ENCODE peak calls at places on chromosome 19, in six cellular contexts. T, G, Y, R, B and A are unnamed samples.

GRCh38 chr19:1074512-1075283 is 7.7 kb downstream of the ARHGAP45 start:
- DNase-seq in G (peak), B (no peak), T (no peak), Y (peak), R (peak), A (peak)

GRCh38 chr19:42189133-42189532 is 28.3 kb downstream of the DEDD2 start:
- DNase-seq in B (no peak), R (no peak), T (no peak), G (no peak), Y (no peak), A (no peak)

GRCh38 chr19:50890422-50891252 is 17.4 kb downstream of the KLK2 start:
- DNase-seq in R (no peak), G (no peak), T (no peak), B (peak), Y (no peak), A (no peak)

GRCh38 chr19:7618366-7618765 is 11.0 kb downstream of the XAB2 start:
- DNase-seq in Y (no peak), R (no peak), B (no peak), T (no peak), G (no peak), A (no peak)

GRCh38 chr19:16197188-16197621 is 506 bp upstream of the AP1M1 start:
- DNase-seq in G (no peak), Y (no peak), T (peak), R (no peak), B (peak), A (no peak)

GRCh38 chr19:50703915-50704548 is 15.6 kb downstream of the SHANK1 start:
- DNase-seq in T (no peak), B (no peak), R (no peak), Y (no peak), G (no peak), A (no peak)

GRCh38 chr19:54517483-54517882 is 14.9 kb downstream of the LAIR2 start:
- DNase-seq in T (no peak), G (peak), B (peak), Y (peak), R (no peak), A (peak)

GRCh38 chr19:38173324-38174041 is 50.5 kb downstream of the DPF1 start:
- DNase-seq in T (peak), B (peak), G (peak), R (peak), Y (no peak), A (no peak)

GRCh38 chr19:42229855-42230331 is 9.8 kb downstream of the ZNF526 start:
- DNase-seq in Y (no peak), R (no peak), B (peak), T (peak), G (no peak), A (no peak)

GRCh38 chr19:27966390-27966816 is 1246.5 kb downstream of the UQCRFS1 start:
- DNase-seq in Y (no peak), R (no peak), G (no peak), T (no peak), B (peak), A (no peak)

GRCh38 chr19:48726573-48726972 is 7.0 kb upstream of the MAMSTR start:
- DNase-seq in T (no peak), R (no peak), B (no peak), Y (no peak), G (no peak), A (no peak)

GRCh38 chr19:46394398-46394797 is 19.0 kb downstream of the CCDC8 start:
- DNase-seq in R (no peak), B (no peak), G (no peak), T (no peak), Y (no peak), A (no peak)

GRCh38 chr19:20351244-20351643 is 184.2 kb downstream of the ZNF486 start:
- DNase-seq in R (no peak), G (no peak), Y (no peak), T (no peak), B (no peak), A (no peak)

GRCh38 chr19:39390460-39390758 is 497 bp downstream of the PAF1 start:
- DNase-seq in Y (peak), R (no peak), T (no peak), B (no peak), G (no peak), A (peak)

GRCh38 chr19:3210347-3211017 is 14.0 kb upstream of the CELF5 start:
- DNase-seq in Y (peak), B (no peak), G (peak), R (peak), T (no peak), A (peak)

GRCh38 chr19:13888281-13888680 is 11.3 kb downstream of the NANOS3 start:
- DNase-seq in R (no peak), T (no peak), B (no peak), G (no peak), Y (no peak), A (no peak)

GRCh38 chr19:15324791-15325519 is 7.4 kb downstream of the BRD4 start:
- DNase-seq in G (no peak), R (no peak), T (no peak), B (no peak), Y (no peak), A (no peak)

GRCh38 chr19:16737909-16738308 is 18.3 kb downstream of the NWD1 start:
- DNase-seq in B (no peak), R (peak), T (no peak), G (no peak), Y (no peak), A (no peak)

GRCh38 chr19:811007-811434 is 10.7 kb downstream of the PLPPR3 start:
- DNase-seq in G (no peak), R (no peak), Y (no peak), B (no peak), T (no peak), A (no peak)